ENCODE peak calls at places on chromosomes 2 and 18, in eight cellular contexts. One of them, this sample, is unnamed.
A peak's percentile ranks its signal among the peaks of the same experiment; 100 is the strongest.

GRCh38 chr2:181715033-181715630 is 34.8 kb upstream of the NEUROD1 start:
- DNase-seq in transverse colon: peak; percentile 60
- DNase-seq in CD8-positive, alpha-beta memory T cell: peak; percentile 54
- DNase-seq in stimulated activated CD4-positive, alpha-beta T cell treated with anti-CD3 and anti-CD28 coated beads, Interleukin-12 subunit alpha, Interleukin-12 subunit beta, amount 100 ng/mL, for 4 hours: peak; percentile 59
- DNase-seq in adipocyte: peak; percentile 93
- DNase-seq in GF-D8: peak; percentile 15
- DNase-seq in fibroblast of villous mesenchyme: peak; percentile 82
- DNase-seq in non-pigmented ciliary epithelial cell: peak; percentile 63
- DNase-seq in this sample: peak; percentile 89

GRCh38 chr2:199315299-199316179 is 142.2 kb downstream of the SATB2 start:
- DNase-seq in adipocyte: peak; percentile 49
- DNase-seq in stimulated activated CD4-positive, alpha-beta T cell treated with anti-CD3 and anti-CD28 coated beads, Interleukin-12 subunit alpha, Interleukin-12 subunit beta, amount 100 ng/mL, for 4 hours: no peak
- DNase-seq in non-pigmented ciliary epithelial cell: no peak
- DNase-seq in CD8-positive, alpha-beta memory T cell: no peak
- DNase-seq in transverse colon: no peak
- DNase-seq in GF-D8: no peak
- DNase-seq in fibroblast of villous mesenchyme: peak; percentile 19
- DNase-seq in this sample: no peak

GRCh38 chr2:202848813-202849212 is 22.8 kb downstream of the ICA1L start:
- DNase-seq in CD8-positive, alpha-beta memory T cell: no peak
- DNase-seq in adipocyte: no peak
- DNase-seq in transverse colon: no peak
- DNase-seq in stimulated activated CD4-positive, alpha-beta T cell treated with anti-CD3 and anti-CD28 coated beads, Interleukin-12 subunit alpha, Interleukin-12 subunit beta, amount 100 ng/mL, for 4 hours: no peak
- DNase-seq in GF-D8: no peak
- DNase-seq in non-pigmented ciliary epithelial cell: no peak
- DNase-seq in fibroblast of villous mesenchyme: peak; percentile 25
- DNase-seq in this sample: no peak

GRCh38 chr2:223998983-223999382 is 40.1 kb downstream of the SERPINE2 start:
- DNase-seq in stimulated activated CD4-positive, alpha-beta T cell treated with anti-CD3 and anti-CD28 coated beads, Interleukin-12 subunit alpha, Interleukin-12 subunit beta, amount 100 ng/mL, for 4 hours: no peak
- DNase-seq in GF-D8: no peak
- DNase-seq in adipocyte: no peak
- DNase-seq in CD8-positive, alpha-beta memory T cell: no peak
- DNase-seq in fibroblast of villous mesenchyme: no peak
- DNase-seq in transverse colon: no peak
- DNase-seq in non-pigmented ciliary epithelial cell: no peak
- DNase-seq in this sample: no peak

GRCh38 chr2:160317113-160318099 is 117.3 kb upstream of the ITGB6 start:
- DNase-seq in stimulated activated CD4-positive, alpha-beta T cell treated with anti-CD3 and anti-CD28 coated beads, Interleukin-12 subunit alpha, Interleukin-12 subunit beta, amount 100 ng/mL, for 4 hours: no peak
- DNase-seq in adipocyte: no peak
- DNase-seq in non-pigmented ciliary epithelial cell: no peak
- DNase-seq in fibroblast of villous mesenchyme: no peak
- DNase-seq in transverse colon: no peak
- DNase-seq in GF-D8: no peak
- DNase-seq in CD8-positive, alpha-beta memory T cell: no peak
- DNase-seq in this sample: no peak

GRCh38 chr18:74457743-74458465 is 796 bp upstream of the DIPK1C start:
- DNase-seq in non-pigmented ciliary epithelial cell: no peak
- DNase-seq in fibroblast of villous mesenchyme: no peak
- DNase-seq in adipocyte: no peak
- DNase-seq in transverse colon: no peak
- DNase-seq in GF-D8: no peak
- DNase-seq in stimulated activated CD4-positive, alpha-beta T cell treated with anti-CD3 and anti-CD28 coated beads, Interleukin-12 subunit alpha, Interleukin-12 subunit beta, amount 100 ng/mL, for 4 hours: no peak
- DNase-seq in CD8-positive, alpha-beta memory T cell: no peak
- DNase-seq in this sample: no peak

GRCh38 chr2:173881466-173881865 is 83.7 kb downstream of the SP3 start:
- DNase-seq in fibroblast of villous mesenchyme: peak; percentile 48
- DNase-seq in transverse colon: peak; percentile 15
- DNase-seq in GF-D8: peak; percentile 46
- DNase-seq in non-pigmented ciliary epithelial cell: no peak
- DNase-seq in stimulated activated CD4-positive, alpha-beta T cell treated with anti-CD3 and anti-CD28 coated beads, Interleukin-12 subunit alpha, Interleukin-12 subunit beta, amount 100 ng/mL, for 4 hours: no peak
- DNase-seq in CD8-positive, alpha-beta memory T cell: no peak
- DNase-seq in adipocyte: no peak
- DNase-seq in this sample: no peak

GRCh38 chr18:2932247-2933181 is 80.4 kb downstream of the LPIN2 start:
- DNase-seq in adipocyte: peak; percentile 92
- DNase-seq in non-pigmented ciliary epithelial cell: no peak
- DNase-seq in CD8-positive, alpha-beta memory T cell: peak; percentile 22
- DNase-seq in stimulated activated CD4-positive, alpha-beta T cell treated with anti-CD3 and anti-CD28 coated beads, Interleukin-12 subunit alpha, Interleukin-12 subunit beta, amount 100 ng/mL, for 4 hours: no peak
- DNase-seq in fibroblast of villous mesenchyme: peak; percentile 77
- DNase-seq in GF-D8: peak; percentile 33
- DNase-seq in transverse colon: no peak
- DNase-seq in this sample: no peak

GRCh38 chr2:21118302-21118920 is 5.4 kb upstream of the TDRD15 start:
- DNase-seq in CD8-positive, alpha-beta memory T cell: no peak
- DNase-seq in transverse colon: no peak
- DNase-seq in non-pigmented ciliary epithelial cell: peak; percentile 4
- DNase-seq in stimulated activated CD4-positive, alpha-beta T cell treated with anti-CD3 and anti-CD28 coated beads, Interleukin-12 subunit alpha, Interleukin-12 subunit beta, amount 100 ng/mL, for 4 hours: no peak
- DNase-seq in fibroblast of villous mesenchyme: peak; percentile 11
- DNase-seq in GF-D8: no peak
- DNase-seq in adipocyte: peak; percentile 57
- DNase-seq in this sample: peak; percentile 51

GRCh38 chr18:3903341-3903740 is 453.4 kb downstream of the TGIF1 start:
- DNase-seq in GF-D8: no peak
- DNase-seq in transverse colon: no peak
- DNase-seq in fibroblast of villous mesenchyme: peak; percentile 49
- DNase-seq in non-pigmented ciliary epithelial cell: peak; percentile 83
- DNase-seq in CD8-positive, alpha-beta memory T cell: no peak
- DNase-seq in adipocyte: peak; percentile 49
- DNase-seq in stimulated activated CD4-positive, alpha-beta T cell treated with anti-CD3 and anti-CD28 coated beads, Interleukin-12 subunit alpha, Interleukin-12 subunit beta, amount 100 ng/mL, for 4 hours: no peak
- DNase-seq in this sample: no peak

GRCh38 chr2:239836021-239836765 is 188.9 kb downstream of the NDUFA10 start:
- DNase-seq in non-pigmented ciliary epithelial cell: no peak
- DNase-seq in adipocyte: no peak
- DNase-seq in CD8-positive, alpha-beta memory T cell: no peak
- DNase-seq in transverse colon: no peak
- DNase-seq in stimulated activated CD4-positive, alpha-beta T cell treated with anti-CD3 and anti-CD28 coated beads, Interleukin-12 subunit alpha, Interleukin-12 subunit beta, amount 100 ng/mL, for 4 hours: no peak
- DNase-seq in fibroblast of villous mesenchyme: no peak
- DNase-seq in GF-D8: no peak
- DNase-seq in this sample: no peak

GRCh38 chr2:70005752-70006446 is 44.5 kb upstream of the ASPRV1 start:
- DNase-seq in CD8-positive, alpha-beta memory T cell: no peak
- DNase-seq in stimulated activated CD4-positive, alpha-beta T cell treated with anti-CD3 and anti-CD28 coated beads, Interleukin-12 subunit alpha, Interleukin-12 subunit beta, amount 100 ng/mL, for 4 hours: no peak
- DNase-seq in non-pigmented ciliary epithelial cell: no peak
- DNase-seq in GF-D8: no peak
- DNase-seq in fibroblast of villous mesenchyme: no peak
- DNase-seq in adipocyte: no peak
- DNase-seq in transverse colon: no peak
- DNase-seq in this sample: no peak

GRCh38 chr2:47636596-47636995 is 146.3 kb upstream of the MSH6 start:
- DNase-seq in adipocyte: peak; percentile 35
- DNase-seq in GF-D8: no peak
- DNase-seq in fibroblast of villous mesenchyme: no peak
- DNase-seq in CD8-positive, alpha-beta memory T cell: no peak
- DNase-seq in stimulated activated CD4-positive, alpha-beta T cell treated with anti-CD3 and anti-CD28 coated beads, Interleukin-12 subunit alpha, Interleukin-12 subunit beta, amount 100 ng/mL, for 4 hours: no peak
- DNase-seq in non-pigmented ciliary epithelial cell: no peak
- DNase-seq in transverse colon: no peak
- DNase-seq in this sample: no peak

GRCh38 chr2:135271006-135271405 is 218.9 kb downstream of the RAB3GAP1 start:
- DNase-seq in stimulated activated CD4-positive, alpha-beta T cell treated with anti-CD3 and anti-CD28 coated beads, Interleukin-12 subunit alpha, Interleukin-12 subunit beta, amount 100 ng/mL, for 4 hours: no peak
- DNase-seq in adipocyte: no peak
- DNase-seq in non-pigmented ciliary epithelial cell: no peak
- DNase-seq in fibroblast of villous mesenchyme: no peak
- DNase-seq in GF-D8: no peak
- DNase-seq in transverse colon: no peak
- DNase-seq in CD8-positive, alpha-beta memory T cell: no peak
- DNase-seq in this sample: no peak

GRCh38 chr2:127376265-127376664 is 11.5 kb downstream of the MAP3K2 start:
- DNase-seq in stimulated activated CD4-positive, alpha-beta T cell treated with anti-CD3 and anti-CD28 coated beads, Interleukin-12 subunit alpha, Interleukin-12 subunit beta, amount 100 ng/mL, for 4 hours: no peak
- DNase-seq in transverse colon: no peak
- DNase-seq in adipocyte: no peak
- DNase-seq in GF-D8: no peak
- DNase-seq in CD8-positive, alpha-beta memory T cell: no peak
- DNase-seq in fibroblast of villous mesenchyme: no peak
- DNase-seq in non-pigmented ciliary epithelial cell: no peak
- DNase-seq in this sample: no peak

GRCh38 chr2:111029135-111029927 is 91.4 kb upstream of the BCL2L11 start:
- DNase-seq in adipocyte: peak; percentile 54
- DNase-seq in CD8-positive, alpha-beta memory T cell: no peak
- DNase-seq in non-pigmented ciliary epithelial cell: no peak
- DNase-seq in fibroblast of villous mesenchyme: no peak
- DNase-seq in stimulated activated CD4-positive, alpha-beta T cell treated with anti-CD3 and anti-CD28 coated beads, Interleukin-12 subunit alpha, Interleukin-12 subunit beta, amount 100 ng/mL, for 4 hours: no peak
- DNase-seq in transverse colon: peak; percentile 66
- DNase-seq in GF-D8: no peak
- DNase-seq in this sample: peak; percentile 73

GRCh38 chr2:101160454-101160853 is 9.3 kb upstream of the TBC1D8 start:
- DNase-seq in GF-D8: no peak
- DNase-seq in fibroblast of villous mesenchyme: peak; percentile 27
- DNase-seq in stimulated activated CD4-positive, alpha-beta T cell treated with anti-CD3 and anti-CD28 coated beads, Interleukin-12 subunit alpha, Interleukin-12 subunit beta, amount 100 ng/mL, for 4 hours: no peak
- DNase-seq in non-pigmented ciliary epithelial cell: no peak
- DNase-seq in transverse colon: no peak
- DNase-seq in CD8-positive, alpha-beta memory T cell: no peak
- DNase-seq in adipocyte: peak; percentile 74
- DNase-seq in this sample: no peak

GRCh38 chr2:150528861-150529801 is 41.7 kb upstream of the RND3 start:
- DNase-seq in GF-D8: no peak
- DNase-seq in CD8-positive, alpha-beta memory T cell: no peak
- DNase-seq in stimulated activated CD4-positive, alpha-beta T cell treated with anti-CD3 and anti-CD28 coated beads, Interleukin-12 subunit alpha, Interleukin-12 subunit beta, amount 100 ng/mL, for 4 hours: no peak
- DNase-seq in fibroblast of villous mesenchyme: peak; percentile 81
- DNase-seq in non-pigmented ciliary epithelial cell: peak; percentile 59
- DNase-seq in transverse colon: no peak
- DNase-seq in adipocyte: peak; percentile 85
- DNase-seq in this sample: no peak

GRCh38 chr18:13136689-13137040 is 81.9 kb upstream of the LDLRAD4 start:
- DNase-seq in non-pigmented ciliary epithelial cell: no peak
- DNase-seq in stimulated activated CD4-positive, alpha-beta T cell treated with anti-CD3 and anti-CD28 coated beads, Interleukin-12 subunit alpha, Interleukin-12 subunit beta, amount 100 ng/mL, for 4 hours: no peak
- DNase-seq in CD8-positive, alpha-beta memory T cell: no peak
- DNase-seq in GF-D8: no peak
- DNase-seq in adipocyte: peak; percentile 36
- DNase-seq in fibroblast of villous mesenchyme: peak; percentile 16
- DNase-seq in transverse colon: peak; percentile 21
- DNase-seq in this sample: no peak

GRCh38 chr2:174610243-174610995 is 12.8 kb upstream of the WIPF1 start:
- DNase-seq in adipocyte: no peak
- DNase-seq in stimulated activated CD4-positive, alpha-beta T cell treated with anti-CD3 and anti-CD28 coated beads, Interleukin-12 subunit alpha, Interleukin-12 subunit beta, amount 100 ng/mL, for 4 hours: no peak
- DNase-seq in fibroblast of villous mesenchyme: no peak
- DNase-seq in non-pigmented ciliary epithelial cell: no peak
- DNase-seq in GF-D8: peak; percentile 8
- DNase-seq in CD8-positive, alpha-beta memory T cell: no peak
- DNase-seq in transverse colon: no peak
- DNase-seq in this sample: no peak

GRCh38 chr2:221517362-221518121 is 54.6 kb downstream of the EPHA4 start:
- DNase-seq in adipocyte: peak; percentile 72
- DNase-seq in GF-D8: no peak
- DNase-seq in non-pigmented ciliary epithelial cell: peak; percentile 76
- DNase-seq in transverse colon: peak; percentile 64
- DNase-seq in stimulated activated CD4-positive, alpha-beta T cell treated with anti-CD3 and anti-CD28 coated beads, Interleukin-12 subunit alpha, Interleukin-12 subunit beta, amount 100 ng/mL, for 4 hours: peak; percentile 34
- DNase-seq in fibroblast of villous mesenchyme: peak; percentile 17
- DNase-seq in CD8-positive, alpha-beta memory T cell: peak; percentile 71
- DNase-seq in this sample: peak; percentile 86

GRCh38 chr2:183283176-183283575 is 158.9 kb downstream of the NUP35 start:
- DNase-seq in fibroblast of villous mesenchyme: no peak
- DNase-seq in GF-D8: no peak
- DNase-seq in non-pigmented ciliary epithelial cell: no peak
- DNase-seq in transverse colon: no peak
- DNase-seq in adipocyte: no peak
- DNase-seq in stimulated activated CD4-positive, alpha-beta T cell treated with anti-CD3 and anti-CD28 coated beads, Interleukin-12 subunit alpha, Interleukin-12 subunit beta, amount 100 ng/mL, for 4 hours: no peak
- DNase-seq in CD8-positive, alpha-beta memory T cell: no peak
- DNase-seq in this sample: no peak

GRCh38 chr2:33229646-33230045 is 246.8 kb upstream of the RASGRP3 start:
- DNase-seq in stimulated activated CD4-positive, alpha-beta T cell treated with anti-CD3 and anti-CD28 coated beads, Interleukin-12 subunit alpha, Interleukin-12 subunit beta, amount 100 ng/mL, for 4 hours: no peak
- DNase-seq in CD8-positive, alpha-beta memory T cell: no peak
- DNase-seq in adipocyte: peak; percentile 61
- DNase-seq in non-pigmented ciliary epithelial cell: no peak
- DNase-seq in GF-D8: no peak
- DNase-seq in fibroblast of villous mesenchyme: no peak
- DNase-seq in transverse colon: no peak
- DNase-seq in this sample: no peak

GRCh38 chr2:205646680-205647079 is 35.6 kb upstream of the NRP2 start:
- DNase-seq in GF-D8: no peak
- DNase-seq in fibroblast of villous mesenchyme: no peak
- DNase-seq in non-pigmented ciliary epithelial cell: no peak
- DNase-seq in stimulated activated CD4-positive, alpha-beta T cell treated with anti-CD3 and anti-CD28 coated beads, Interleukin-12 subunit alpha, Interleukin-12 subunit beta, amount 100 ng/mL, for 4 hours: no peak
- DNase-seq in transverse colon: no peak
- DNase-seq in adipocyte: no peak
- DNase-seq in CD8-positive, alpha-beta memory T cell: no peak
- DNase-seq in this sample: no peak

GRCh38 chr2:30686000-30686399 is 121.2 kb downstream of the CAPN13 start:
- DNase-seq in fibroblast of villous mesenchyme: no peak
- DNase-seq in stimulated activated CD4-positive, alpha-beta T cell treated with anti-CD3 and anti-CD28 coated beads, Interleukin-12 subunit alpha, Interleukin-12 subunit beta, amount 100 ng/mL, for 4 hours: no peak
- DNase-seq in transverse colon: no peak
- DNase-seq in non-pigmented ciliary epithelial cell: no peak
- DNase-seq in GF-D8: no peak
- DNase-seq in CD8-positive, alpha-beta memory T cell: no peak
- DNase-seq in adipocyte: no peak
- DNase-seq in this sample: no peak

GRCh38 chr2:170005702-170006101 is 172.2 kb upstream of the MYO3B start:
- DNase-seq in transverse colon: no peak
- DNase-seq in CD8-positive, alpha-beta memory T cell: no peak
- DNase-seq in GF-D8: no peak
- DNase-seq in fibroblast of villous mesenchyme: no peak
- DNase-seq in adipocyte: no peak
- DNase-seq in stimulated activated CD4-positive, alpha-beta T cell treated with anti-CD3 and anti-CD28 coated beads, Interleukin-12 subunit alpha, Interleukin-12 subunit beta, amount 100 ng/mL, for 4 hours: no peak
- DNase-seq in non-pigmented ciliary epithelial cell: no peak
- DNase-seq in this sample: no peak

GRCh38 chr2:231331533-231331932 is 64.0 kb upstream of the B3GNT7 start:
- DNase-seq in GF-D8: no peak
- DNase-seq in non-pigmented ciliary epithelial cell: no peak
- DNase-seq in fibroblast of villous mesenchyme: no peak
- DNase-seq in stimulated activated CD4-positive, alpha-beta T cell treated with anti-CD3 and anti-CD28 coated beads, Interleukin-12 subunit alpha, Interleukin-12 subunit beta, amount 100 ng/mL, for 4 hours: no peak
- DNase-seq in CD8-positive, alpha-beta memory T cell: no peak
- DNase-seq in transverse colon: no peak
- DNase-seq in adipocyte: no peak
- DNase-seq in this sample: no peak

GRCh38 chr2:218295029-218295428 is 2.7 kb upstream of the TMBIM1 start:
- DNase-seq in GF-D8: no peak
- DNase-seq in fibroblast of villous mesenchyme: peak; percentile 64
- DNase-seq in adipocyte: no peak
- DNase-seq in CD8-positive, alpha-beta memory T cell: no peak
- DNase-seq in stimulated activated CD4-positive, alpha-beta T cell treated with anti-CD3 and anti-CD28 coated beads, Interleukin-12 subunit alpha, Interleukin-12 subunit beta, amount 100 ng/mL, for 4 hours: no peak
- DNase-seq in transverse colon: no peak
- DNase-seq in non-pigmented ciliary epithelial cell: no peak
- DNase-seq in this sample: no peak

GRCh38 chr2:203328735-203329549 is 748 bp downstream of the ABI2 start:
- DNase-seq in CD8-positive, alpha-beta memory T cell: peak; percentile 18
- DNase-seq in fibroblast of villous mesenchyme: peak; percentile 30
- DNase-seq in transverse colon: peak; percentile 30
- DNase-seq in non-pigmented ciliary epithelial cell: no peak
- DNase-seq in adipocyte: peak; percentile 84
- DNase-seq in stimulated activated CD4-positive, alpha-beta T cell treated with anti-CD3 and anti-CD28 coated beads, Interleukin-12 subunit alpha, Interleukin-12 subunit beta, amount 100 ng/mL, for 4 hours: peak; percentile 43
- DNase-seq in GF-D8: no peak
- DNase-seq in this sample: peak; percentile 57

GRCh38 chr2:191892391-191892790 is 45.5 kb upstream of the CAVIN2 start:
- DNase-seq in CD8-positive, alpha-beta memory T cell: no peak
- DNase-seq in fibroblast of villous mesenchyme: peak; percentile 79
- DNase-seq in non-pigmented ciliary epithelial cell: peak; percentile 73
- DNase-seq in GF-D8: no peak
- DNase-seq in adipocyte: peak; percentile 68
- DNase-seq in transverse colon: no peak
- DNase-seq in stimulated activated CD4-positive, alpha-beta T cell treated with anti-CD3 and anti-CD28 coated beads, Interleukin-12 subunit alpha, Interleukin-12 subunit beta, amount 100 ng/mL, for 4 hours: no peak
- DNase-seq in this sample: no peak

GRCh38 chr2:20649586-20650375 is 1.1 kb downstream of the HS1BP3 start:
- DNase-seq in adipocyte: no peak
- DNase-seq in stimulated activated CD4-positive, alpha-beta T cell treated with anti-CD3 and anti-CD28 coated beads, Interleukin-12 subunit alpha, Interleukin-12 subunit beta, amount 100 ng/mL, for 4 hours: no peak
- DNase-seq in CD8-positive, alpha-beta memory T cell: no peak
- DNase-seq in non-pigmented ciliary epithelial cell: no peak
- DNase-seq in GF-D8: no peak
- DNase-seq in fibroblast of villous mesenchyme: no peak
- DNase-seq in transverse colon: no peak
- DNase-seq in this sample: no peak

GRCh38 chr2:9975805-9976447 is 24.4 kb downstream of the GRHL1 start:
- DNase-seq in fibroblast of villous mesenchyme: peak; percentile 90
- DNase-seq in transverse colon: no peak
- DNase-seq in adipocyte: peak; percentile 81
- DNase-seq in non-pigmented ciliary epithelial cell: peak; percentile 95
- DNase-seq in GF-D8: no peak
- DNase-seq in CD8-positive, alpha-beta memory T cell: no peak
- DNase-seq in stimulated activated CD4-positive, alpha-beta T cell treated with anti-CD3 and anti-CD28 coated beads, Interleukin-12 subunit alpha, Interleukin-12 subunit beta, amount 100 ng/mL, for 4 hours: peak; percentile 10
- DNase-seq in this sample: no peak

GRCh38 chr2:20593072-20594034 is 57.5 kb downstream of the HS1BP3 start:
- DNase-seq in fibroblast of villous mesenchyme: peak; percentile 97
- DNase-seq in GF-D8: no peak
- DNase-seq in adipocyte: peak; percentile 74
- DNase-seq in transverse colon: peak; percentile 30
- DNase-seq in CD8-positive, alpha-beta memory T cell: no peak
- DNase-seq in stimulated activated CD4-positive, alpha-beta T cell treated with anti-CD3 and anti-CD28 coated beads, Interleukin-12 subunit alpha, Interleukin-12 subunit beta, amount 100 ng/mL, for 4 hours: no peak
- DNase-seq in non-pigmented ciliary epithelial cell: peak; percentile 77
- DNase-seq in this sample: peak; percentile 64

GRCh38 chr2:45214550-45214949 is 205.3 kb upstream of the SIX2 start:
- DNase-seq in transverse colon: no peak
- DNase-seq in CD8-positive, alpha-beta memory T cell: no peak
- DNase-seq in GF-D8: no peak
- DNase-seq in fibroblast of villous mesenchyme: no peak
- DNase-seq in non-pigmented ciliary epithelial cell: no peak
- DNase-seq in adipocyte: no peak
- DNase-seq in stimulated activated CD4-positive, alpha-beta T cell treated with anti-CD3 and anti-CD28 coated beads, Interleukin-12 subunit alpha, Interleukin-12 subunit beta, amount 100 ng/mL, for 4 hours: no peak
- DNase-seq in this sample: no peak